ENCODE peak calls at places on chromosomes 5 and 9, in four cellular contexts. M is activated CD4-positive, alpha-beta T cell treated with anti-CD3 and anti-CD28 coated beads, Interleukin-2, amount 50 U/mL, for 48 hours; B is HT-29; Y is GM10248. G is an unnamed sample.

GRCh38 chr9:75890541-75891276 is at the start of gene PCSK5:
- DNase-seq in B (peak; percentile 93), Y (peak; percentile 55), M (peak; percentile 87), G (peak; percentile 84)

GRCh38 chr5:139648205-139649081 is at the start of gene CXXC5:
- DNase-seq in B (peak; percentile 85), Y (peak; percentile 85), M (peak; percentile 56), G (peak; percentile 73)

GRCh38 chr5:161600156-161600555 is 53.6 kb upstream of the GABRB2 start:
- DNase-seq in B (no peak), Y (no peak), M (no peak), G (no peak)

GRCh38 chr9:125190371-125190801 is 783 bp upstream of the PPP6C start:
- DNase-seq in B (no peak), M (peak; percentile 31), Y (no peak), G (peak; percentile 31)

GRCh38 chr5:172925336-172925948 is 33.8 kb upstream of the RPL26L1 start:
- DNase-seq in B (no peak), M (no peak), Y (no peak), G (no peak)

GRCh38 chr9:91519520-91520270 is 96.1 kb upstream of the NFIL3 start:
- DNase-seq in B (no peak), M (no peak), Y (no peak), G (no peak)

GRCh38 chr5:178332096-178332780 is 99.6 kb upstream of the PHYKPL start:
- DNase-seq in Y (no peak), M (no peak), B (no peak), G (no peak)

GRCh38 chr5:126046275-126046674 is 376.9 kb upstream of the GRAMD2B start:
- DNase-seq in Y (no peak), M (no peak), B (no peak), G (no peak)

GRCh38 chr5:145660897-145661650 is 174.1 kb downstream of the PRELID2 start:
- DNase-seq in Y (no peak), M (no peak), B (no peak), G (no peak)

GRCh38 chr9:114050226-114050568 is 27.9 kb downstream of the AMBP start:
- DNase-seq in M (no peak), B (no peak), Y (no peak), G (no peak)

GRCh38 chr5:68331202-68332108 is 115.9 kb downstream of the PIK3R1 start:
- DNase-seq in B (no peak), M (no peak), Y (peak; percentile 28), G (no peak)

GRCh38 chr9:6194934-6195333 is 20.7 kb upstream of the IL33 start:
- DNase-seq in M (peak; percentile 6), B (no peak), Y (no peak), G (no peak)

GRCh38 chr9:93955356-93956182 is 414 bp upstream of the BARX1 start:
- DNase-seq in B (no peak), M (peak; percentile 60), Y (no peak), G (peak; percentile 69)

GRCh38 chr5:123810253-123810652 is 298.3 kb downstream of the CSNK1G3 start:
- DNase-seq in M (no peak), Y (no peak), B (peak; percentile 43), G (no peak)

GRCh38 chr5:131218392-131218791 is 45.5 kb upstream of the CDC42SE2 start:
- DNase-seq in Y (no peak), B (no peak), M (no peak), G (no peak)

GRCh38 chr5:1746371-1747078 is 53.1 kb downstream of the MRPL36 start:
- DNase-seq in Y (no peak), B (no peak), M (no peak), G (no peak)

GRCh38 chr9:121619989-121620673 is 31.3 kb upstream of the DAB2IP start:
- DNase-seq in B (peak; percentile 35), Y (no peak), M (no peak), G (no peak)

GRCh38 chr5:133381041-133381440 is 231.3 kb downstream of the FSTL4 start:
- DNase-seq in Y (no peak), M (no peak), B (no peak), G (no peak)

GRCh38 chr5:140252470-140253126 is 50.3 kb downstream of the PFDN1 start:
- DNase-seq in Y (no peak), B (no peak), M (no peak), G (no peak)

GRCh38 chr5:171420429-171421231 is 1.2 kb downstream of the FGF18 start:
- DNase-seq in M (no peak), Y (no peak), B (no peak), G (no peak)

GRCh38 chr9:135282001-135282731 is 194.7 kb downstream of the OLFM1 start:
- DNase-seq in Y (no peak), M (peak; percentile 5), B (peak; percentile 87), G (peak; percentile 6)

GRCh38 chr5:43007911-43008368 is 32.2 kb downstream of the ANXA2R start:
- DNase-seq in M (peak; percentile 87), B (peak; percentile 94), Y (peak; percentile 74), G (peak; percentile 83)

GRCh38 chr5:139908749-139909148 is 113.1 kb downstream of the PSD2 start:
- DNase-seq in Y (no peak), M (no peak), B (no peak), G (no peak)

GRCh38 chr5:175520321-175520720 is 42.0 kb downstream of the SFXN1 start:
- DNase-seq in M (peak; percentile 70), B (no peak), Y (no peak), G (peak; percentile 65)

GRCh38 chr9:134477342-134477925 is 151.2 kb downstream of the RXRA start:
- DNase-seq in Y (no peak), M (no peak), B (no peak), G (no peak)

GRCh38 chr5:109740329-109740728 is 50.6 kb downstream of the MAN2A1 start:
- DNase-seq in Y (peak; percentile 11), B (no peak), M (no peak), G (no peak)

GRCh38 chr9:93062364-93062763 is 3.9 kb downstream of the SUSD3 start:
- DNase-seq in Y (no peak), M (no peak), B (no peak), G (no peak)

GRCh38 chr9:7150153-7150890 is 392.5 kb downstream of the KDM4C start:
- DNase-seq in Y (no peak), M (no peak), B (peak; percentile 28), G (no peak)

GRCh38 chr9:136754059-136754572 is 3.9 kb downstream of the LCN8 start:
- DNase-seq in M (no peak), Y (no peak), B (no peak), G (no peak)

GRCh38 chr5:67095346-67095871 is 101.2 kb downstream of the CD180 start:
- DNase-seq in Y (no peak), B (peak; percentile 37), M (no peak), G (no peak)